ENCODE peak calls at places on chromosomes 4 and X, in ten cellular contexts. One of them, this sample, is unnamed.
A peak's percentile ranks its signal among the peaks of the same experiment; 100 is the strongest.

GRCh38 chr4:179040259-179040658 is 1598.0 kb upstream of the AGA start:
- DNase-seq in AG04449: no peak
- DNase-seq in tibial artery: no peak
- DNase-seq in CD8-positive, alpha-beta T cell: no peak
- DNase-seq in astrocyte of the spinal cord: no peak
- DNase-seq in heart right ventricle: no peak
- DNase-seq in left lung: no peak
- DNase-seq in coronary artery: no peak
- DNase-seq in lung: no peak
- DNase-seq in brain microvascular endothelial cell: no peak
- DNase-seq in this sample: no peak

GRCh38 chr4:2673157-2673556 is 83.0 kb downstream of the TNIP2 start:
- DNase-seq in tibial artery: no peak
- DNase-seq in lung: no peak
- DNase-seq in coronary artery: no peak
- DNase-seq in CD8-positive, alpha-beta T cell: no peak
- DNase-seq in brain microvascular endothelial cell: no peak
- DNase-seq in AG04449: no peak
- DNase-seq in astrocyte of the spinal cord: no peak
- DNase-seq in heart right ventricle: no peak
- DNase-seq in left lung: no peak
- DNase-seq in this sample: no peak

GRCh38 chrX:154116514-154116913 is 19.0 kb upstream of the MECP2 start:
- DNase-seq in AG04449: no peak
- DNase-seq in astrocyte of the spinal cord: no peak
- DNase-seq in CD8-positive, alpha-beta T cell: no peak
- DNase-seq in tibial artery: no peak
- DNase-seq in left lung: no peak
- DNase-seq in heart right ventricle: no peak
- DNase-seq in brain microvascular endothelial cell: no peak
- DNase-seq in lung: no peak
- DNase-seq in coronary artery: no peak
- DNase-seq in this sample: no peak

GRCh38 chrX:155334486-155335316 is at the start of gene CLIC2:
- DNase-seq in coronary artery: no peak
- DNase-seq in heart right ventricle: peak; percentile 40
- DNase-seq in CD8-positive, alpha-beta T cell: no peak
- DNase-seq in AG04449: peak; percentile 21
- DNase-seq in lung: peak; percentile 72
- DNase-seq in astrocyte of the spinal cord: peak; percentile 81
- DNase-seq in tibial artery: peak; percentile 45
- DNase-seq in brain microvascular endothelial cell: peak; percentile 12
- DNase-seq in left lung: peak; percentile 63
- DNase-seq in this sample: peak; percentile 29

GRCh38 chrX:15269618-15270521 is at the start of gene ASB9:
- DNase-seq in left lung: peak; percentile 60
- DNase-seq in lung: peak; percentile 62
- DNase-seq in tibial artery: peak; percentile 20
- DNase-seq in astrocyte of the spinal cord: peak; percentile 42
- DNase-seq in heart right ventricle: peak; percentile 45
- DNase-seq in coronary artery: no peak
- DNase-seq in CD8-positive, alpha-beta T cell: no peak
- DNase-seq in brain microvascular endothelial cell: peak; percentile 44
- DNase-seq in AG04449: peak; percentile 12
- DNase-seq in this sample: peak; percentile 39

GRCh38 chrX:119150163-119151135 is 22.8 kb upstream of the KIAA1210 start:
- DNase-seq in brain microvascular endothelial cell: no peak
- DNase-seq in tibial artery: no peak
- DNase-seq in coronary artery: no peak
- DNase-seq in astrocyte of the spinal cord: no peak
- DNase-seq in lung: no peak
- DNase-seq in left lung: no peak
- DNase-seq in AG04449: no peak
- DNase-seq in heart right ventricle: no peak
- DNase-seq in CD8-positive, alpha-beta T cell: no peak
- DNase-seq in this sample: no peak

GRCh38 chrX:80792205-80792604 is 17.5 kb downstream of the BRWD3 start:
- DNase-seq in AG04449: no peak
- DNase-seq in lung: no peak
- DNase-seq in CD8-positive, alpha-beta T cell: no peak
- DNase-seq in astrocyte of the spinal cord: no peak
- DNase-seq in left lung: no peak
- DNase-seq in tibial artery: no peak
- DNase-seq in heart right ventricle: no peak
- DNase-seq in brain microvascular endothelial cell: no peak
- DNase-seq in coronary artery: no peak
- DNase-seq in this sample: no peak

GRCh38 chr4:54473077-54473545 is 184.6 kb upstream of the KIT start:
- DNase-seq in heart right ventricle: no peak
- DNase-seq in left lung: no peak
- DNase-seq in coronary artery: no peak
- DNase-seq in astrocyte of the spinal cord: no peak
- DNase-seq in brain microvascular endothelial cell: no peak
- DNase-seq in AG04449: no peak
- DNase-seq in lung: no peak
- DNase-seq in tibial artery: no peak
- DNase-seq in CD8-positive, alpha-beta T cell: no peak
- DNase-seq in this sample: no peak

DNA sequence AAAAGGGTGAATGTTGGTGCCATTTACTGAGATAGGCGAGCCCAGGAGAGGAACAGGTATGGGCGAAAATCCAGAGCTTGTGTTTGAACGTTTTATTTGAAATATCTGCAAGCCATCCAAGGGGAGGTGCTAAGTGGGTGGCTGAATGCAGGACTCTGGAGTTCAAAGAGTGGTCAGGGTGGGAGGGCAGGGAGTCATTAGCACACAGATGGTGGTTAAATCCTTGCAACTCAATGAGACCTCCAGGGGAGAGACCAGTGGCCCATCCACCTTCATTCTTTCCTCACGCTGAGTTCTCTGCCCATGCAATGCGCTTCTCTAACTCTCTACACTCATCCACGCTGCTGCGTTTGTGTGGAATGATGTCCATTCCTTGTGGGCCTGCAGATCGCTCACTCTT is 101.1 kb downstream of the VCX3B start:
- DNase-seq in left lung: no peak
- DNase-seq in coronary artery: no peak
- DNase-seq in lung: no peak
- DNase-seq in brain microvascular endothelial cell: no peak
- DNase-seq in astrocyte of the spinal cord: no peak
- DNase-seq in tibial artery: no peak
- DNase-seq in CD8-positive, alpha-beta T cell: no peak
- DNase-seq in AG04449: no peak
- DNase-seq in heart right ventricle: no peak
- DNase-seq in this sample: no peak
- H3K4me3 ChIP-seq in left lung: no peak overlapping the region
- H3K4me3 ChIP-seq in coronary artery: no peak overlapping the region
- H3K4me3 ChIP-seq in lung: no peak overlapping the region
- H3K4me3 ChIP-seq in brain microvascular endothelial cell: no peak overlapping the region
- H3K4me3 ChIP-seq in astrocyte of the spinal cord: no peak overlapping the region
- H3K4me3 ChIP-seq in tibial artery: no peak overlapping the region
- H3K4me3 ChIP-seq in CD8-positive, alpha-beta T cell: no peak overlapping the region
- H3K4me3 ChIP-seq in AG04449: no peak overlapping the region
- H3K4me3 ChIP-seq in heart right ventricle: no peak overlapping the region
- H3K4me3 ChIP-seq in this sample: no peak overlapping the region

DNA sequence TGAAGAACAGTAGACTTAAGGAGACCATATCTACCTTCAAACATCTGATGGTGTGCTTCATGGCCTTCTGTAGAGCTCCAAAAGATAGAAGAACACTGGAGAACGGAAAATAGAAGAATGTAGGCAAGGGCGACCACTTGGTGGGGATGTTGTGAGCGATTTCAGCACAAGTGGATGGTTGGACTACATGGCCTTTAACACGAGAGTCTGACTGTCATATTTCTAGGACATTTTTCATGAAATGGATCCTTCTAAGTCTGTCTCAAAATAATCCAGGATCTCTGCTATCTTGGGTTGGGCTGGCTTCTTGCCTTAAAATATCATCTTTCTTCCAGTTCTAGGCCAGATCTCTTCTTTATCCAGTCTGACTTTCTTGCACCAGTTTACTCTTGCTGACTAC is 1.3 kb upstream of the MID1IP1 start:
- DNase-seq in tibial artery: peak; percentile 30
- DNase-seq in heart right ventricle: peak; percentile 8
- DNase-seq in brain microvascular endothelial cell: no peak
- DNase-seq in AG04449: no peak
- DNase-seq in lung: no peak
- DNase-seq in astrocyte of the spinal cord: no peak
- DNase-seq in coronary artery: no peak
- DNase-seq in CD8-positive, alpha-beta T cell: no peak
- DNase-seq in left lung: no peak
- DNase-seq in this sample: no peak
- TF ChIP-seq CTCF in tibial artery: no peak
- TF ChIP-seq CTCF in heart right ventricle: peak; percentile 47
- TF ChIP-seq CTCF in brain microvascular endothelial cell: peak; percentile 9
- TF ChIP-seq CTCF in AG04449: no peak
- TF ChIP-seq CTCF in lung: no peak
- TF ChIP-seq CTCF in astrocyte of the spinal cord: no peak
- TF ChIP-seq CTCF in coronary artery: no peak
- TF ChIP-seq CTCF in CD8-positive, alpha-beta T cell: peak; percentile 16
- TF ChIP-seq CTCF in left lung: no peak
- TF ChIP-seq CTCF in this sample: no peak

GRCh38 chrX:71637253-71637618 is 18.9 kb upstream of the CXCR3 start:
- DNase-seq in brain microvascular endothelial cell: no peak
- DNase-seq in heart right ventricle: no peak
- DNase-seq in left lung: no peak
- DNase-seq in coronary artery: no peak
- DNase-seq in AG04449: no peak
- DNase-seq in CD8-positive, alpha-beta T cell: no peak
- DNase-seq in astrocyte of the spinal cord: no peak
- DNase-seq in tibial artery: no peak
- DNase-seq in lung: no peak
- DNase-seq in this sample: peak; percentile 54

GRCh38 chrX:71640002-71640401 is 21.7 kb upstream of the CXCR3 start:
- DNase-seq in heart right ventricle: no peak
- DNase-seq in AG04449: no peak
- DNase-seq in lung: no peak
- DNase-seq in CD8-positive, alpha-beta T cell: no peak
- DNase-seq in left lung: no peak
- DNase-seq in astrocyte of the spinal cord: no peak
- DNase-seq in tibial artery: no peak
- DNase-seq in coronary artery: no peak
- DNase-seq in brain microvascular endothelial cell: no peak
- DNase-seq in this sample: no peak

GRCh38 chrX:71638409-71638808 is 20.1 kb upstream of the CXCR3 start:
- DNase-seq in astrocyte of the spinal cord: no peak
- DNase-seq in lung: no peak
- DNase-seq in coronary artery: no peak
- DNase-seq in AG04449: no peak
- DNase-seq in tibial artery: no peak
- DNase-seq in heart right ventricle: no peak
- DNase-seq in left lung: no peak
- DNase-seq in CD8-positive, alpha-beta T cell: no peak
- DNase-seq in brain microvascular endothelial cell: no peak
- DNase-seq in this sample: no peak

GRCh38 chrX:71636438-71637252 is 18.3 kb upstream of the CXCR3 start:
- DNase-seq in astrocyte of the spinal cord: no peak
- DNase-seq in coronary artery: no peak
- DNase-seq in CD8-positive, alpha-beta T cell: no peak
- DNase-seq in heart right ventricle: no peak
- DNase-seq in brain microvascular endothelial cell: no peak
- DNase-seq in lung: no peak
- DNase-seq in tibial artery: no peak
- DNase-seq in left lung: no peak
- DNase-seq in AG04449: no peak
- DNase-seq in this sample: no peak

DNA sequence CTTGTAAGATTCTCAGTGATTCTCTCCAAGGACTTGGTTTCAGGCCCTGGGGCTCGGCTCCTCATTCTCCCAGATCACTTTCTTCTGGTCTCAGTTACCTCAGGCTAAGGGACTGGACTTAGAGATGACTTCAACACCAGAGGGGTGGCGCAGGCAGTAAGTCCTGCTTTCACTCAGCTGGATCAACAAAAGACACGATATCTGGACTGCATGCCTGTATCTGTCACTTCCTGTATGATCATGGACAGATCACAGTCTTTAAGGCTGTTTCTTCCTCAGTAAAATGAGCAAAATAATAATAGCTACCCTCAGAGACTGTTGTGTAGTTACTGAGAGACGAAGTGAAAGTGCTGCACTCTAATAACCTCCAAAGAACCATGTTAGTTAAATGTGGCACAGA is 19.5 kb upstream of the CXCR3 start:
- DNase-seq in coronary artery: no peak
- DNase-seq in brain microvascular endothelial cell: peak; percentile 69
- DNase-seq in left lung: no peak
- DNase-seq in tibial artery: no peak
- DNase-seq in heart right ventricle: no peak
- DNase-seq in AG04449: no peak
- DNase-seq in lung: no peak
- DNase-seq in CD8-positive, alpha-beta T cell: no peak
- DNase-seq in astrocyte of the spinal cord: peak; percentile 41
- DNase-seq in this sample: peak; percentile 55
- H3K4me3 ChIP-seq in coronary artery: peak overlapping the region; percentile 11
- H3K4me3 ChIP-seq in brain microvascular endothelial cell: no peak overlapping the region
- H3K4me3 ChIP-seq in left lung: no peak overlapping the region
- H3K4me3 ChIP-seq in tibial artery: no peak overlapping the region
- H3K4me3 ChIP-seq in heart right ventricle: no peak overlapping the region
- H3K4me3 ChIP-seq in AG04449: peak overlapping the region; percentile 9
- H3K4me3 ChIP-seq in lung: no peak overlapping the region
- H3K4me3 ChIP-seq in CD8-positive, alpha-beta T cell: no peak overlapping the region
- H3K4me3 ChIP-seq in astrocyte of the spinal cord: no peak overlapping the region
- H3K4me3 ChIP-seq in this sample: no peak overlapping the region

GRCh38 chr4:156194896-156195295 is 241.2 kb upstream of the CTSO start:
- DNase-seq in brain microvascular endothelial cell: no peak
- DNase-seq in coronary artery: no peak
- DNase-seq in tibial artery: no peak
- DNase-seq in AG04449: no peak
- DNase-seq in heart right ventricle: no peak
- DNase-seq in lung: no peak
- DNase-seq in astrocyte of the spinal cord: no peak
- DNase-seq in left lung: no peak
- DNase-seq in CD8-positive, alpha-beta T cell: no peak
- DNase-seq in this sample: peak; percentile 2
- TF ChIP-seq CTCF in brain microvascular endothelial cell: no peak
- TF ChIP-seq CTCF in coronary artery: no peak
- TF ChIP-seq CTCF in tibial artery: no peak
- TF ChIP-seq CTCF in AG04449: no peak
- TF ChIP-seq CTCF in heart right ventricle: no peak
- TF ChIP-seq CTCF in lung: no peak
- TF ChIP-seq CTCF in astrocyte of the spinal cord: no peak
- TF ChIP-seq CTCF in left lung: no peak
- TF ChIP-seq CTCF in CD8-positive, alpha-beta T cell: no peak
- TF ChIP-seq CTCF in this sample: no peak

GRCh38 chr4:122583906-122584305 is 37.0 kb downstream of the IL21 start:
- DNase-seq in left lung: no peak
- DNase-seq in CD8-positive, alpha-beta T cell: no peak
- DNase-seq in heart right ventricle: no peak
- DNase-seq in tibial artery: no peak
- DNase-seq in lung: no peak
- DNase-seq in astrocyte of the spinal cord: no peak
- DNase-seq in brain microvascular endothelial cell: no peak
- DNase-seq in AG04449: peak; percentile 14
- DNase-seq in coronary artery: no peak
- DNase-seq in this sample: peak; percentile 50
- H3K4me3 ChIP-seq in left lung: no peak overlapping the region
- H3K4me3 ChIP-seq in CD8-positive, alpha-beta T cell: no peak overlapping the region
- H3K4me3 ChIP-seq in heart right ventricle: no peak overlapping the region
- H3K4me3 ChIP-seq in tibial artery: no peak overlapping the region
- H3K4me3 ChIP-seq in lung: no peak overlapping the region
- H3K4me3 ChIP-seq in astrocyte of the spinal cord: no peak overlapping the region
- H3K4me3 ChIP-seq in brain microvascular endothelial cell: no peak overlapping the region
- H3K4me3 ChIP-seq in AG04449: no peak overlapping the region
- H3K4me3 ChIP-seq in coronary artery: no peak overlapping the region
- H3K4me3 ChIP-seq in this sample: no peak overlapping the region

GRCh38 chr4:130306566-130306965 is 1210.6 kb downstream of the C4orf33 start:
- DNase-seq in CD8-positive, alpha-beta T cell: no peak
- DNase-seq in AG04449: no peak
- DNase-seq in tibial artery: no peak
- DNase-seq in astrocyte of the spinal cord: no peak
- DNase-seq in lung: no peak
- DNase-seq in brain microvascular endothelial cell: no peak
- DNase-seq in left lung: no peak
- DNase-seq in heart right ventricle: no peak
- DNase-seq in coronary artery: no peak
- DNase-seq in this sample: no peak
- TF ChIP-seq CTCF in CD8-positive, alpha-beta T cell: no peak
- TF ChIP-seq CTCF in AG04449: no peak
- TF ChIP-seq CTCF in tibial artery: no peak
- TF ChIP-seq CTCF in astrocyte of the spinal cord: no peak
- TF ChIP-seq CTCF in lung: no peak
- TF ChIP-seq CTCF in brain microvascular endothelial cell: peak; percentile 32
- TF ChIP-seq CTCF in left lung: no peak
- TF ChIP-seq CTCF in heart right ventricle: no peak
- TF ChIP-seq CTCF in coronary artery: no peak
- TF ChIP-seq CTCF in this sample: no peak